ENCODE peak calls at places on chromosome 1, in four cellular contexts. L, G, A and B are unnamed samples.

GRCh38 chr1:214124281-214124805 is 136.6 kb downstream of the PROX1 start:
- DNase-seq in A (no peak), L (peak; percentile 27), G (no peak), B (no peak)

GRCh38 chr1:20634594-20635084 is 1.4 kb downstream of the PINK1 start:
- DNase-seq in G (no peak), L (peak; percentile 55), A (no peak), B (peak; percentile 64)

GRCh38 chr1:22751124-22751531 is 40.5 kb downstream of the EPHB2 start:
- DNase-seq in G (no peak), A (no peak), L (no peak), B (no peak)

GRCh38 chr1:10687782-10688408 is 108.6 kb downstream of the CASZ1 start:
- DNase-seq in L (no peak), A (no peak), G (no peak), B (no peak)

GRCh38 chr1:39902121-39902807 is 547 bp upstream of the MYCL start:
- DNase-seq in L (peak; percentile 56), G (peak; percentile 71), A (peak; percentile 70), B (peak; percentile 83)

GRCh38 chr1:7989762-7990428 is 28.4 kb downstream of the PARK7 start:
- DNase-seq in L (no peak), A (no peak), G (no peak), B (no peak)

GRCh38 chr1:244012232-244012631 is 38.9 kb upstream of the ZBTB18 start:
- DNase-seq in L (no peak), G (no peak), A (no peak), B (no peak)

GRCh38 chr1:21238141-21238800 is 52.0 kb downstream of the ECE1 start:
- DNase-seq in L (no peak), G (no peak), A (no peak), B (no peak)

GRCh38 chr1:230031131-230031530 is 35.9 kb upstream of the GALNT2 start:
- DNase-seq in L (no peak), A (no peak), G (no peak), B (no peak)